ENCODE peak calls at places on chromosomes 6 and 20, in four cellular contexts. E, B, P and S are unnamed samples.
A peak's percentile ranks its signal among the peaks of the same experiment; 100 is the strongest.

GRCh38 chr6:89375902-89376301 is 23.4 kb upstream of the UBE2J1 start:
- DNase-seq in E (no peak), B (no peak), P (no peak), S (no peak)

GRCh38 chr6:142323377-142323776 is 21.6 kb downstream of the ADGRG6 start:
- DNase-seq in E (no peak), B (no peak), P (no peak), S (no peak)

GRCh38 chr6:53128842-53129241 is 19.8 kb downstream of the GCM1 start:
- DNase-seq in E (no peak), B (no peak), P (peak; percentile 42), S (no peak)

GRCh38 chr20:37729909-37730308 is 36.1 kb downstream of the CTNNBL1 start:
- DNase-seq in E (no peak), B (no peak), P (peak; percentile 28), S (no peak)

GRCh38 chr20:8228315-8228714 is 96.2 kb downstream of the PLCB1 start:
- DNase-seq in E (peak; percentile 52), B (no peak), P (no peak), S (no peak)

GRCh38 chr20:4247898-4248858 is 232.8 kb upstream of the RNF24 start:
- DNase-seq in E (no peak), B (no peak), P (no peak), S (peak; percentile 66)

GRCh38 chr20:44326391-44327159 is 10.3 kb upstream of the R3HDML start:
- DNase-seq in E (no peak), B (no peak), P (no peak), S (peak; percentile 85)

GRCh38 chr6:46655803-46656202 is 3.0 kb downstream of the SLC25A27 start:
- DNase-seq in E (no peak), B (no peak), P (no peak), S (peak; percentile 62)

GRCh38 chr6:106514281-106514885 is 114.9 kb downstream of the RTN4IP1 start:
- DNase-seq in E (no peak), B (no peak), P (no peak), S (no peak)

GRCh38 chr6:88730602-88731001 is 232.8 kb downstream of the RNGTT start:
- DNase-seq in E (no peak), B (no peak), P (peak; percentile 26), S (no peak)

GRCh38 chr20:38931984-38932383 is 5.8 kb downstream of the FAM83D start:
- DNase-seq in E (no peak), B (no peak), P (no peak), S (no peak)

GRCh38 chr6:146312606-146313005 is 231.0 kb upstream of the RAB32 start:
- DNase-seq in E (no peak), B (no peak), P (peak; percentile 12), S (no peak)

GRCh38 chr6:26016326-26017275 is 54.0 kb downstream of the TRIM38 start:
- DNase-seq in E (peak; percentile 88), B (no peak), P (no peak), S (no peak)

GRCh38 chr6:139313784-139314545 is 22.2 kb upstream of the TXLNB start:
- DNase-seq in E (no peak), B (no peak), P (no peak), S (peak; percentile 37)

GRCh38 chr20:36813784-36814136 is 40.2 kb upstream of the DSN1 start:
- DNase-seq in E (no peak), B (no peak), P (no peak), S (no peak)

GRCh38 chr20:23918896-23919295 is 39.3 kb upstream of the CST5 start:
- DNase-seq in E (no peak), B (no peak), P (no peak), S (no peak)

GRCh38 chr6:144957236-144957937 is 672.3 kb downstream of the UTRN start:
- DNase-seq in E (no peak), B (no peak), P (no peak), S (no peak)

GRCh38 chr20:5073154-5074049 is 46.4 kb downstream of the PCNA start:
- DNase-seq in E (peak; percentile 96), B (peak; percentile 95), P (peak; percentile 84), S (peak; percentile 31)

GRCh38 chr20:23393999-23394775 is 27.1 kb downstream of the NAPB start:
- DNase-seq in E (no peak), B (no peak), P (no peak), S (no peak)

GRCh38 chr6:56482525-56482924 is 160.2 kb downstream of the DST start:
- DNase-seq in E (peak; percentile 69), B (no peak), P (no peak), S (no peak)

GRCh38 chr6:21634582-21634981 is 41.0 kb downstream of the SOX4 start:
- DNase-seq in E (no peak), B (no peak), P (peak; percentile 92), S (no peak)

GRCh38 chr6:12393100-12393499 is 102.9 kb downstream of the EDN1 start:
- DNase-seq in E (no peak), B (no peak), P (no peak), S (no peak)

GRCh38 chr20:37346232-37346525 is 239 bp downstream of the SRC start:
- DNase-seq in E (no peak), B (no peak), P (no peak), S (no peak)

GRCh38 chr6:40324206-40324605 is 263.0 kb downstream of the LRFN2 start:
- DNase-seq in E (no peak), B (no peak), P (no peak), S (no peak)

DNA sequence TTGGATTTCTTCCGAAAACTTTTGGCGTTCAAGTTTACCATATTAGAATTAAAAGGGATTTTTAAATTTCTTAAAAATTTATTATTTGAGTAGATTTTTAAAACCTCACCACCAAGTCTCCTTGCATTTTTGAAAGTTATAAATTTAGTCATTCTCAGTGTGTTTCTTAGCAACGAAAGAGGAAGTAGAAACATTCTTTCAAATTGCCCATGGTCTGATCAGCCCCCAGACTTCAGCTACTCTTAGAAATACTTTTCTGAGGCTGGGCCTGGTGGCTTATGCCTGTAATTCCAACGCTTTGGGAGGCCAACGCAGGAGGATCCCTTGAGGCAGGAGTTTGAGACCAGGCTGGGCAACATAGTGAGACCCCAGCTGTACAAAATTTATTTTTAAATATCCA is 15.1 kb upstream of the RTF2 start:
- DNase-seq in E (no peak), B (no peak), P (no peak), S (no peak)
- H3K4me3 ChIP-seq in E (no peak overlapping the region), B (no peak overlapping the region), P (no peak overlapping the region), S (no peak overlapping the region)

GRCh38 chr20:59988141-59988540 is 29.9 kb downstream of the CDH26 start:
- DNase-seq in E (no peak), B (no peak), P (no peak), S (no peak)
- H3K4me3 ChIP-seq in E (no peak overlapping the region), B (no peak overlapping the region), P (no peak overlapping the region), S (no peak overlapping the region)

DNA sequence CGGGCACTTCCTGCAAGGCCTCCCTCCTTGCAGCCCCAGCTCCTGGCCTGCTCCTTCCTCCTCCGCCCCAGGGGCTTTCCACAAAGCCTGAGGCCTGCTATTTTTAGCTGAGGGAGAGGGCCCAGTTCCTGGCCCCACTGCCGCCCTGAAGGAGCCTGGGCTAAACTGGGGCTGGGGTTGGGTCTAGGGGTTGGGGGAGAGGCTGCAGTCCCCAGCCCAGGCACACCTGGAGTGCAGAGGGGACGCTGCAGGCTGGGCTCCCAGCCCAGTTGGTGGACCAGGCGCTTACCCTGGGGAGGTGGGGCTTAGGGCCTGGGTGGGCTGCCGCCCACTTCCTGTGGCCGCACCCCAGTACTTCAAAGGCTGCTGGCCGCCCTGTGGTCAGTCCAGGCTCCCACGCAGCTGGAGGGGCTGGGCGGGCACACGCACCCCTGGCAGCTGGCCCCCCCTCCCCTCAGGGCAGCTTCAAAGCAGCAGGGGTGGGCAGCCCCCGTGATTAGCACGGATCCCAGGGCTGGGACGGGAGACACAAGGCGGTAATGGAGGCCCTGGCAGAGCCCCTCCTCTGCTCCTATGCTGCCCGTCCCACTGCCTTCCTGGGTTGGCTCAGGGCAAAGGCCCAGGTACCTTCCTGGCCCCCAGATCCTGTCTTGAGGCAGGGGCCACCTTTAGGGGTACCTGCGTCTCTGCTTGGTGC is 7.1 kb upstream of the ABHD16B start:
- DNase-seq in E (no peak), B (no peak), P (no peak), S (peak; percentile 89)
- H3K4me3 ChIP-seq in E (no peak overlapping the region), B (no peak overlapping the region), P (no peak overlapping the region), S (no peak overlapping the region)

GRCh38 chr6:76072562-76072961 is at the start of gene IMPG1:
- DNase-seq in E (no peak), B (no peak), P (no peak), S (no peak)

DNA sequence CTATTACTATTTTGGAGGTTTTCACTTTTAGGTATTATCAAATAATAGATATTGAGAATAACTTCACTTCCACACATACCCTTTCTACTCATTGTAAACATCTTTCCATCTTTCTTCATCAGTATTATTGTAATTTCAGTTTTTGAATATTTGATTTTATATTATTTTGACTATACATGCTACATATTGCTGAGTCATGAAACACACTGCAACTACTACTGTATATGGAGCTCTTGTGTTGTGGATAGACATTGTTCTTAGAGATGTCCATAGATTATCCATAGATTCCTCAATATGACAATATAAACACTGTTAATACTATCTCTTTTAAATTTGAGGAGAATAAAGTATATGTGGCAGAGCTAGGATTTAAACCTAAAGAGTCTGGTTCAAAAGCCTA is 819 bp upstream of the IMPG1 start:
- DNase-seq in E (no peak), B (no peak), P (no peak), S (no peak)
- H3K4me3 ChIP-seq in E (no peak overlapping the region), B (no peak overlapping the region), P (no peak overlapping the region), S (no peak overlapping the region)

GRCh38 chr6:6002809-6003333 is 3.9 kb downstream of the NRN1 start:
- DNase-seq in E (no peak), B (no peak), P (no peak), S (no peak)

GRCh38 chr6:6005467-6006427 is 978 bp downstream of the NRN1 start:
- DNase-seq in E (no peak), B (no peak), P (no peak), S (peak; percentile 64)

GRCh38 chr6:6002005-6002808 is 4.5 kb downstream of the NRN1 start:
- DNase-seq in E (no peak), B (no peak), P (no peak), S (peak; percentile 82)

GRCh38 chr6:6003334-6004146 is 3.2 kb downstream of the NRN1 start:
- DNase-seq in E (peak; percentile 60), B (no peak), P (peak; percentile 45), S (peak; percentile 89)

DNA sequence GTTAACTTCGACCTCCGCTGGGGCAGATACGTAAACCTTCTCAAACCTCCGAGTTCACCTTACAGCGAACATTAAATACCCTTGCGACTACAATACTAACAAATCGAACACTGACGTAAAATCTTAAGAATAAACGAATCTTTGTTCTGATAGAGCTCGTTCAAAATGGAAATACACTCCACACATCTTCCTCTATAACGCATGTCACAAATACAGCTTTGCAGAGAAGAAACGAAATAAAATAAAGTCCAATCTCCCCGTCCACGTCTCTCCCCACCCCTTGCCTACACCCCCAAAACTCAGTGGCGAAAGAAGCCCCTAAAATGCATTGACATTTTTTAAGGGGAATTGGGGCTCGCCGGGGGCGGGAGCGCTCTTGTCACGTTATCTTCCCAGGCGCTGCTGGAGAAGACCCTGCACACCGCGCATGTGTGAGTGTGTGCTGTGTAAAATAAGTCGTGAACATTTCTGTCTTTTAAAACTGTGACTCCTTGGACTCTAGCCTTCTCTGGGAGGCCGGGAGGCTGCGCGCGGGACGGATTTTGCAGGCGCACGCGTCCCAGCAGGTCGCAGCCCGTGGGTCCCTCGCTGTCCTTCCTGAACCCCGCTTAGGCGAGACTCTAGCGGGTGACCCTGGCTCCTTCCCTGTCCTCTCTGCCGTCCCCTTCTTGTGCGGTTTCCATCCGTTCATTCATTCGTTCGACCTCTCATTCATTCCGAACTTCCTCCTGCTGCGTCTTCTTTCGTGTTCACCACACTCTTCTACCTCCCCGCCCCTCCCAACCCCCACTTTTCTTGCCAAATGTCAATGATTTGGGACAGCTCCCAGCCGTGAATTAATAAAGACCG is 2.4 kb downstream of the NRN1 start:
- DNase-seq in E (no peak), B (no peak), P (no peak), S (peak; percentile 63)
- H3K4me3 ChIP-seq in E (no peak overlapping the region), B (peak overlapping the region; percentile 45), P (peak overlapping the region; percentile 67), S (peak overlapping the region; percentile 33)